ENCODE peak calls at places on chromosomes 16 and 17, in nine cellular contexts. G, A, X, F, M, I, Q, K and T are unnamed samples.

GRCh38 chr16:8686031-8686621 is 11.7 kb downstream of the ABAT start:
- DNase-seq in G (no peak), A (no peak), X (peak), F (no peak), M (no peak), I (no peak), Q (peak), K (no peak), T (no peak)

GRCh38 chr16:47492428-47493357 is 31.6 kb downstream of the PHKB start:
- DNase-seq in G (peak), A (peak), X (peak), F (peak), M (no peak), I (peak), Q (peak), K (peak), T (no peak)

GRCh38 chr17:2393184-2393953 is 7.5 kb downstream of the MNT start:
- DNase-seq in G (no peak), A (peak), X (peak), F (peak), M (peak), I (peak), Q (peak), K (peak), T (peak)

GRCh38 chr16:54236761-54237160 is 49.8 kb downstream of the IRX3 start:
- DNase-seq in G (no peak), A (no peak), X (no peak), F (no peak), M (peak), I (peak), Q (no peak), K (no peak), T (peak)

GRCh38 chr16:31331141-31331764 is 23.7 kb upstream of the ITGAX start:
- DNase-seq in G (no peak), A (no peak), X (no peak), F (no peak), M (no peak), I (no peak), Q (no peak), K (peak), T (no peak)

GRCh38 chr17:46875849-46876352 is 24.5 kb downstream of the WNT9B start:
- DNase-seq in G (no peak), A (no peak), X (no peak), F (no peak), M (no peak), I (no peak), Q (no peak), K (no peak), T (no peak)

GRCh38 chr17:19376799-19377198 is 1.5 kb upstream of the MAPK7 start:
- DNase-seq in G (no peak), A (no peak), X (no peak), F (no peak), M (no peak), I (no peak), Q (no peak), K (no peak), T (peak)

GRCh38 chr17:40347319-40348135 is 17.0 kb downstream of the GJD3 start:
- DNase-seq in G (no peak), A (no peak), X (peak), F (no peak), M (no peak), I (no peak), Q (peak), K (no peak), T (no peak)

GRCh38 chr16:241866-242265 is 7.2 kb downstream of the FAM234A start:
- DNase-seq in G (no peak), A (no peak), X (no peak), F (no peak), M (no peak), I (no peak), Q (no peak), K (no peak), T (peak)

GRCh38 chr17:66426397-66427033 is 124.1 kb downstream of the PRKCA start:
- DNase-seq in G (no peak), A (no peak), X (no peak), F (no peak), M (peak), I (peak), Q (no peak), K (peak), T (no peak)

GRCh38 chr17:76147211-76148014 is 6.4 kb upstream of the FOXJ1 start:
- DNase-seq in G (no peak), A (peak), X (no peak), F (no peak), M (peak), I (peak), Q (no peak), K (no peak), T (peak)